ENCODE peak calls at places on chromosomes 16 and 17, in seven cellular contexts. One of them, this sample, is unnamed.
A peak's percentile ranks its signal among the peaks of the same experiment; 100 is the strongest.

GRCh38 chr17:66493283-66494019 is 191.0 kb downstream of the PRKCA start:
- DNase-seq in HCT116: no peak
- DNase-seq in tibial artery: no peak
- DNase-seq in OCI-LY7: no peak
- DNase-seq in mucosa of descending colon: no peak
- DNase-seq in neuronal stem cell: no peak
- DNase-seq in fibroblast of lung: peak; percentile 67
- DNase-seq in this sample: peak; percentile 80

GRCh38 chr17:17691468-17692263 is 10.4 kb downstream of the RAI1 start:
- DNase-seq in HCT116: no peak
- DNase-seq in tibial artery: no peak
- DNase-seq in OCI-LY7: peak; percentile 66
- DNase-seq in mucosa of descending colon: no peak
- DNase-seq in neuronal stem cell: no peak
- DNase-seq in fibroblast of lung: no peak
- DNase-seq in this sample: no peak

GRCh38 chr17:79658811-79659207 is 48.0 kb upstream of the RBFOX3 start:
- DNase-seq in HCT116: peak; percentile 43
- DNase-seq in tibial artery: no peak
- DNase-seq in OCI-LY7: peak; percentile 12
- DNase-seq in mucosa of descending colon: peak; percentile 6
- DNase-seq in neuronal stem cell: peak; percentile 38
- DNase-seq in fibroblast of lung: peak; percentile 6
- DNase-seq in this sample: peak; percentile 22

GRCh38 chr16:23847938-23848337 is 12.2 kb downstream of the PRKCB start:
- DNase-seq in HCT116: no peak
- DNase-seq in tibial artery: no peak
- DNase-seq in OCI-LY7: peak; percentile 44
- DNase-seq in mucosa of descending colon: no peak
- DNase-seq in neuronal stem cell: no peak
- DNase-seq in fibroblast of lung: no peak
- DNase-seq in this sample: no peak

GRCh38 chr16:84058664-84059063 is 16.1 kb upstream of the SLC38A8 start:
- DNase-seq in HCT116: no peak
- DNase-seq in tibial artery: no peak
- DNase-seq in OCI-LY7: no peak
- DNase-seq in mucosa of descending colon: no peak
- DNase-seq in neuronal stem cell: no peak
- DNase-seq in fibroblast of lung: no peak
- DNase-seq in this sample: no peak

GRCh38 chr16:2160915-2161551 is 5.5 kb downstream of the TRAF7 start:
- DNase-seq in HCT116: no peak
- DNase-seq in tibial artery: no peak
- DNase-seq in OCI-LY7: no peak
- DNase-seq in mucosa of descending colon: peak; percentile 29
- DNase-seq in neuronal stem cell: no peak
- DNase-seq in fibroblast of lung: peak; percentile 67
- DNase-seq in this sample: no peak

GRCh38 chr16:49023095-49023494 is 258.5 kb downstream of the CBLN1 start:
- DNase-seq in HCT116: peak; percentile 36
- DNase-seq in tibial artery: no peak
- DNase-seq in OCI-LY7: no peak
- DNase-seq in mucosa of descending colon: peak; percentile 7
- DNase-seq in neuronal stem cell: no peak
- DNase-seq in fibroblast of lung: peak; percentile 53
- DNase-seq in this sample: no peak

GRCh38 chr16:21194771-21195301 is 16.5 kb downstream of the ZP2 start:
- DNase-seq in HCT116: no peak
- DNase-seq in tibial artery: no peak
- DNase-seq in OCI-LY7: no peak
- DNase-seq in mucosa of descending colon: no peak
- DNase-seq in neuronal stem cell: no peak
- DNase-seq in fibroblast of lung: no peak
- DNase-seq in this sample: no peak

GRCh38 chr17:77849203-77849602 is 109.3 kb upstream of the TNRC6C start:
- DNase-seq in HCT116: no peak
- DNase-seq in tibial artery: no peak
- DNase-seq in OCI-LY7: no peak
- DNase-seq in mucosa of descending colon: no peak
- DNase-seq in neuronal stem cell: no peak
- DNase-seq in fibroblast of lung: no peak
- DNase-seq in this sample: no peak

GRCh38 chr17:78940241-78940640 is 15.1 kb upstream of the TIMP2 start:
- DNase-seq in HCT116: no peak
- DNase-seq in tibial artery: no peak
- DNase-seq in OCI-LY7: no peak
- DNase-seq in mucosa of descending colon: no peak
- DNase-seq in neuronal stem cell: no peak
- DNase-seq in fibroblast of lung: no peak
- DNase-seq in this sample: no peak

GRCh38 chr16:51542856-51543510 is 391.9 kb upstream of the SALL1 start:
- DNase-seq in HCT116: no peak
- DNase-seq in tibial artery: no peak
- DNase-seq in OCI-LY7: no peak
- DNase-seq in mucosa of descending colon: no peak
- DNase-seq in neuronal stem cell: peak; percentile 71
- DNase-seq in fibroblast of lung: peak; percentile 51
- DNase-seq in this sample: no peak

GRCh38 chr17:36721560-36722120 is 120.3 kb downstream of the MRM1 start:
- DNase-seq in HCT116: no peak
- DNase-seq in tibial artery: no peak
- DNase-seq in OCI-LY7: no peak
- DNase-seq in mucosa of descending colon: peak; percentile 47
- DNase-seq in neuronal stem cell: no peak
- DNase-seq in fibroblast of lung: no peak
- DNase-seq in this sample: no peak

GRCh38 chr17:75688209-75688771 is 21.2 kb downstream of the SAP30BP start:
- DNase-seq in HCT116: no peak
- DNase-seq in tibial artery: no peak
- DNase-seq in OCI-LY7: peak; percentile 50
- DNase-seq in mucosa of descending colon: no peak
- DNase-seq in neuronal stem cell: no peak
- DNase-seq in fibroblast of lung: no peak
- DNase-seq in this sample: no peak

DNA sequence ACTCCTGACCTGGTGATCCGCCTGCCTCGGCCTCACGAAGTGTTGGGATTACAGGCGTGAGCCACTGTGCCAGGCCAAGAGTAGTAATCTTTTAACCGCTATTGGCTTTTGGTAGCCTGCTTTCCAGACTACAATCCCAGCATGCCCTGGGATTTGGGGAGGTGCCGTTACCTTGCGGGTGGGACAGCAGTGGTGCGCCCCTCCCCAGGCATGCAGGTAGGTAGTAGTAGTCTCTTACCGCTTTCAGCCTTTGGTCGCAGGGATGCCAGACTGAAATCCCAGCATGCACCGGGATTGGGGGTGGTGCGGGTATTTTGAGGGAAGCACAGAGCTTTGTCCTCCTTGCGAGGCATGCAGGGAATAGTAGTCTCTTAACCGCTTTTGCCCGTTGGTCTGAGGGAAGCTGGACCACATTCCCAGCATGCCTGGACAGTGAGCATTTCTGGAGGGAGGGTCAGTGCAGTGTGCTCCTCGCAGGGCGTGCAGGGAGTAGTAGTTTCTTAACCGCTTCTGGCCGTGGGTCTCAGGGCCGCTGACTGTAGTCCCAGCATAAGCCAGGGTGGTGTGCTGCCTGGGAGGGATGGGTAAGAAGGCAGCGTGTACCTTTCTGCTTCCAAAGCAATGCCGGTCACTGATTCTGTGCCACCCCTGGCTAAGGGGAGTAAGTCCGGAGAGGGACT is 1686.8 kb downstream of the TP53TG3F start:
- DNase-seq in HCT116: no peak
- DNase-seq in tibial artery: peak; percentile 57
- DNase-seq in OCI-LY7: no peak
- DNase-seq in mucosa of descending colon: no peak
- DNase-seq in neuronal stem cell: no peak
- DNase-seq in fibroblast of lung: no peak
- DNase-seq in this sample: no peak
- H3K9me3 ChIP-seq in HCT116: peaks cover 13% of the 10 kb centered on the region
- H3K9me3 ChIP-seq in tibial artery: peaks cover 19% of the 10 kb centered on the region
- H3K9me3 ChIP-seq in OCI-LY7: peaks cover 7% of the 10 kb centered on the region
- H3K9me3 ChIP-seq in mucosa of descending colon: peaks cover 90% of the 10 kb centered on the region
- H3K9me3 ChIP-seq in neuronal stem cell: peaks cover 82% of the 10 kb centered on the region
- H3K9me3 ChIP-seq in fibroblast of lung: no peaks in the 10 kb centered on the region
- H3K9me3 ChIP-seq in this sample: peaks cover 12% of the 10 kb centered on the region

DNA sequence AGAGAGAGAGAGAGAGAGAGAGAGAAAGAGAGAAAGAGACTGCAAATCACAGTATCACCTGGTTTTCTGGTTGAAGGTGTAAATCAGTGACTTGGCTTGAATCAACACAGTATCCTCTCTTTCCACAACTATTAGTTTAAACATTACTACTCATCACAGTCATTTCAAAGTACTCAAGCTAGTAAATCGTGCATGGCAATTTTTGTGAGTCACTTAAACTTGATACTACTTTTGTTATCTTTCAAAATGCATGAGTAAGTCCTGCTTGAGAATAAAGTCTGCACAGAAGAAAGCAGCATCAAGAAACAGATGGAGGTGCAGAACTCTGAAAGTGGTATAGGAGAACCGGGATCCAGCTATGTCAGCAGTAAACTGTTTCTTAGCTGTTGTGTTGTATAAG is 535.4 kb downstream of the CDH8 start:
- DNase-seq in HCT116: no peak
- DNase-seq in tibial artery: no peak
- DNase-seq in OCI-LY7: no peak
- DNase-seq in mucosa of descending colon: no peak
- DNase-seq in neuronal stem cell: no peak
- DNase-seq in fibroblast of lung: no peak
- DNase-seq in this sample: no peak
- H3K9me3 ChIP-seq in HCT116: peaks cover 5% of the 10 kb centered on the region
- H3K9me3 ChIP-seq in tibial artery: no peaks in the 10 kb centered on the region
- H3K9me3 ChIP-seq in OCI-LY7: no peaks in the 10 kb centered on the region
- H3K9me3 ChIP-seq in mucosa of descending colon: no peaks in the 10 kb centered on the region
- H3K9me3 ChIP-seq in neuronal stem cell: peaks cover 1% of the 10 kb centered on the region
- H3K9me3 ChIP-seq in fibroblast of lung: no peaks in the 10 kb centered on the region
- H3K9me3 ChIP-seq in this sample: peaks cover 5% of the 10 kb centered on the region

GRCh38 chr16:55624696-55625095 is 31.1 kb upstream of the SLC6A2 start:
- DNase-seq in HCT116: no peak
- DNase-seq in tibial artery: no peak
- DNase-seq in OCI-LY7: no peak
- DNase-seq in mucosa of descending colon: no peak
- DNase-seq in neuronal stem cell: no peak
- DNase-seq in fibroblast of lung: no peak
- DNase-seq in this sample: no peak

GRCh38 chr16:55630774-55631173 is 25.0 kb upstream of the SLC6A2 start:
- DNase-seq in HCT116: no peak
- DNase-seq in tibial artery: no peak
- DNase-seq in OCI-LY7: no peak
- DNase-seq in mucosa of descending colon: no peak
- DNase-seq in neuronal stem cell: no peak
- DNase-seq in fibroblast of lung: no peak
- DNase-seq in this sample: no peak

GRCh38 chr16:55632259-55632658 is 23.5 kb upstream of the SLC6A2 start:
- DNase-seq in HCT116: no peak
- DNase-seq in tibial artery: no peak
- DNase-seq in OCI-LY7: no peak
- DNase-seq in mucosa of descending colon: no peak
- DNase-seq in neuronal stem cell: no peak
- DNase-seq in fibroblast of lung: no peak
- DNase-seq in this sample: no peak

GRCh38 chr16:55625843-55626242 is 29.9 kb upstream of the SLC6A2 start:
- DNase-seq in HCT116: no peak
- DNase-seq in tibial artery: no peak
- DNase-seq in OCI-LY7: no peak
- DNase-seq in mucosa of descending colon: no peak
- DNase-seq in neuronal stem cell: no peak
- DNase-seq in fibroblast of lung: no peak
- DNase-seq in this sample: no peak

DNA sequence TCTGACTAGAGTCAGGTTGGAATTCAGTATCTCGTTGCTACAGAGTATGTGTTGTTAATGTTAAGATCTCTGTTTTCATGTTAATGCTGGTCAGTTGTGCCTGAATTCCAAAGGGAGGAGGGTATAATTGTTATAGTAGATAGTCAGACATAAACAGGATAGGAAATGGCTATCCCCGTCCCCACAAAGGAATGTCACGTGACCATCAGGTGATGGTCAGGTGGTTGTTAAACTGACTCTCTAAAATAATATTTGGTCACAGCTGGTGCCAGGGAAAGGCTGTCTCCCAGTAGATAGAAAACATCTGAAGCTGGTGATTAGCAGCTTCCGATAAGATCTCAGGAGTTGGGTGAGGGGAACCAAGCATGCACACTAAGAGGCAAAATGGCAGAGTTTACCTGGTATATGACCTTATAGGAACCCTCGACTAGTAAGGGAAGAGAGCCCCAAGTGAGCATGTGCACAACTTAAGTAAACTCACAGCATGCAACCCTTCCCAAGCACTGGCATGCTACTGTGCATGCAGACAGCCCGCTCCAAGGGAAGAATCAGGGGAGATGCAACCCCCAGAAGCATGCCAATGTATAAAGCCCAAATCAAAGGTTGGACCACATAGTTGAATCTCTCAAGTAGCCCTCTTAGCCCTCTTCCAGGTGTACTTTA is 27.4 kb upstream of the SLC6A2 start:
- DNase-seq in HCT116: no peak
- DNase-seq in tibial artery: no peak
- DNase-seq in OCI-LY7: no peak
- DNase-seq in mucosa of descending colon: no peak
- DNase-seq in neuronal stem cell: no peak
- DNase-seq in fibroblast of lung: no peak
- DNase-seq in this sample: no peak
- H3K9me3 ChIP-seq in HCT116: no peaks in the 10 kb centered on the region
- H3K9me3 ChIP-seq in tibial artery: no peaks in the 10 kb centered on the region
- H3K9me3 ChIP-seq in OCI-LY7: no peaks in the 10 kb centered on the region
- H3K9me3 ChIP-seq in mucosa of descending colon: no peaks in the 10 kb centered on the region
- H3K9me3 ChIP-seq in neuronal stem cell: peaks cover 1% of the 10 kb centered on the region
- H3K9me3 ChIP-seq in fibroblast of lung: no peaks in the 10 kb centered on the region
- H3K9me3 ChIP-seq in this sample: no peaks in the 10 kb centered on the region

GRCh38 chr16:82938108-82938507 is 311.3 kb downstream of the CDH13 start:
- DNase-seq in HCT116: no peak
- DNase-seq in tibial artery: no peak
- DNase-seq in OCI-LY7: no peak
- DNase-seq in mucosa of descending colon: no peak
- DNase-seq in neuronal stem cell: no peak
- DNase-seq in fibroblast of lung: no peak
- DNase-seq in this sample: no peak

GRCh38 chr16:82935781-82936180 is 309.0 kb downstream of the CDH13 start:
- DNase-seq in HCT116: no peak
- DNase-seq in tibial artery: no peak
- DNase-seq in OCI-LY7: peak; percentile 7
- DNase-seq in mucosa of descending colon: no peak
- DNase-seq in neuronal stem cell: no peak
- DNase-seq in fibroblast of lung: no peak
- DNase-seq in this sample: no peak

DNA sequence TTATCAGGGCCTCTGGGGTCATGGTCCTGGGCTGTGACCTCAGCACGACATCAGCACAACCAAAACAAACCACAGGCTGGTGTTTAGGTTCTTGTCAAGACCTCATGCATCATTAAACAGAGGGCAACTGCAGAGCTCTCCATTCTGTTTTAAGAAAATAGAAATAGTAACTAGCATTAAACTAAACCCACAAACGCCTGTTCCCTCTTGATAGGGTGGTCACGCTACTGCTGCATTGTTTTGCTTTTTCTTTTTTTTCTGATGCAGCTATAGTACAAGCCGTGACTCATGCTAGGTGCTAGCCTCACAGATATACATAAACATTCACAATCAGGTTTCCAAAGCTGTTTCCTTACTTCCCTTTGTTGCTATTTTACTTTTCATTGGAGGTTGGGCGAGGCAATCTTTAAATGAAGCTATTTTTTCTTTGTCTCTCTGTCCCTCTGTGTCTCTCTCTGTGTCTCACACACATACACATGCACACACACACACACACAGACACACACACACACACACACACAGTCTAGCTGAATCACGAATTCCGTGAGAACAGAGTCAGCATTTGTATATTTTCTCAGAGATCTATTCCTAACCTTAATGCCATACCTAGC is 310.3 kb downstream of the CDH13 start:
- DNase-seq in HCT116: no peak
- DNase-seq in tibial artery: no peak
- DNase-seq in OCI-LY7: no peak
- DNase-seq in mucosa of descending colon: no peak
- DNase-seq in neuronal stem cell: no peak
- DNase-seq in fibroblast of lung: peak; percentile 50
- DNase-seq in this sample: peak; percentile 59
- H3K9me3 ChIP-seq in HCT116: peaks cover 20% of the 10 kb centered on the region
- H3K9me3 ChIP-seq in tibial artery: no peaks in the 10 kb centered on the region
- H3K9me3 ChIP-seq in OCI-LY7: no peaks in the 10 kb centered on the region
- H3K9me3 ChIP-seq in mucosa of descending colon: peaks cover 12% of the 10 kb centered on the region
- H3K9me3 ChIP-seq in neuronal stem cell: peaks cover 2% of the 10 kb centered on the region
- H3K9me3 ChIP-seq in fibroblast of lung: no peaks in the 10 kb centered on the region
- H3K9me3 ChIP-seq in this sample: peaks cover 5% of the 10 kb centered on the region